ENCODE peak calls at places on chromosomes 16 and 17, in seven cellular contexts. E is uterus, J is MM.1S, H is ascending aorta, C is transverse colon, I is heart right ventricle, A is OCI-LY7. S is an unnamed sample.

GRCh38 chr17:42989726-42990652 is 8.2 kb upstream of the RPL27 start:
- DNase-seq in E (no peak), J (no peak), H (no peak), C (no peak), I (no peak), A (no peak), S (no peak)

GRCh38 chr16:49287572-49287971 is 5.9 kb upstream of the CBLN1 start:
- DNase-seq in E (no peak), J (no peak), H (no peak), C (no peak), I (no peak), A (no peak), S (no peak)

GRCh38 chr17:74919440-74920305 is 3.4 kb downstream of the USH1G start:
- DNase-seq in E (no peak), J (peak; percentile 45), H (no peak), C (no peak), I (no peak), A (no peak), S (no peak)

GRCh38 chr17:40325156-40326013 is 16.4 kb downstream of the RARA start:
- DNase-seq in E (no peak), J (peak; percentile 59), H (no peak), C (no peak), I (no peak), A (no peak), S (no peak)

GRCh38 chr16:31191697-31192428 is 10.7 kb downstream of the PYCARD start:
- DNase-seq in E (no peak), J (no peak), H (no peak), C (no peak), I (no peak), A (no peak), S (no peak)

GRCh38 chr16:89200124-89200849 is at the start of gene SLC22A31:
- DNase-seq in E (no peak), J (no peak), H (no peak), C (no peak), I (no peak), A (no peak), S (no peak)

GRCh38 chr16:50151322-50151721 is 1.8 kb upstream of the TENT4B start:
- DNase-seq in E (no peak), J (no peak), H (no peak), C (no peak), I (no peak), A (no peak), S (no peak)

GRCh38 chr16:81586421-81586820 is 141.8 kb downstream of the CMIP start:
- DNase-seq in E (no peak), J (no peak), H (no peak), C (no peak), I (no peak), A (no peak), S (no peak)

GRCh38 chr16:86509759-86510464 is 415 bp upstream of the FOXF1 start:
- DNase-seq in E (peak; percentile 65), J (no peak), H (no peak), C (peak; percentile 73), I (peak; percentile 36), A (no peak), S (no peak)

GRCh38 chr17:155576-155975 is 18.2 kb downstream of the SCGB1C2 start:
- DNase-seq in E (no peak), J (no peak), H (no peak), C (no peak), I (no peak), A (no peak), S (no peak)

GRCh38 chr17:49992191-49992932 is 2.7 kb downstream of the DLX3 start:
- DNase-seq in E (no peak), J (no peak), H (no peak), C (no peak), I (no peak), A (no peak), S (peak; percentile 55)

GRCh38 chr17:39404542-39405378 is 3.3 kb upstream of the FBXL20 start:
- DNase-seq in E (no peak), J (no peak), H (no peak), C (no peak), I (no peak), A (no peak), S (no peak)

GRCh38 chr16:23145608-23146007 is 3.6 kb downstream of the USP31 start:
- DNase-seq in E (peak; percentile 25), J (no peak), H (no peak), C (no peak), I (no peak), A (no peak), S (no peak)
- H3K4me1 ChIP-seq in E (peaks cover 28% of the 10 kb centered on the region), J (peaks cover 3% of the 10 kb centered on the region), H (peaks cover 7% of the 10 kb centered on the region), C (peaks cover 28% of the 10 kb centered on the region), I (peaks cover 43% of the 10 kb centered on the region), A (peaks cover 25% of the 10 kb centered on the region), S (peaks cover 46% of the 10 kb centered on the region)

DNA sequence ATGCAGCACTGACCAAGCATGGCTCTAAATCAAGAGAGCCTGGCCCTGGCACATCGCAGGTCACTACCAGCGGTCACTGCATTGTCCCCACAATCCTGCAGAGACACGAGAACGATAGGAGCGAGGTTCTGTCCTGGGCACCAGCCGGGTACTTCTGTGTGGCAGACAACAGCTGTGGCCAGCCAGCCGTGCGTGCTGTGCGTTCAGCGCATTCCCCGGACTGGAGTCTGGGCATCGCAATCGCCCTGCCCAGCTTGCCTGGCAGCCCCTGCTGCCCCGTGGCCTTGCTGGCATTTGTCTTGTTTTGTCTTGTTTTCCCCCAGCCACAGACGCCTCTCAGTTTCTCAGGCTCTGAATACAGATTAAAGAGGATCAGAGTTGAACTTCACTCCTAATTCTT is 33.9 kb downstream of the COTL1 start:
- DNase-seq in E (no peak), J (no peak), H (no peak), C (no peak), I (no peak), A (no peak), S (no peak)
- H3K27ac ChIP-seq in E (no peak overlapping the region), J (no peak overlapping the region), H (peak overlapping the region; percentile 51), C (no peak overlapping the region), I (no peak overlapping the region), A (no peak overlapping the region), S (no peak overlapping the region)

GRCh38 chr16:3383045-3383448 is 17.8 kb downstream of the ZSCAN32 start:
- DNase-seq in E (no peak), J (no peak), H (no peak), C (no peak), I (no peak), A (no peak), S (no peak)
- H3K9me3 ChIP-seq in E (peaks cover 78% of the 10 kb centered on the region), J (no peaks in the 10 kb centered on the region), H (peaks cover 86% of the 10 kb centered on the region), C (peaks cover 78% of the 10 kb centered on the region), I (peaks cover 20% of the 10 kb centered on the region), A (no peaks in the 10 kb centered on the region), S (peaks cover 19% of the 10 kb centered on the region)

GRCh38 chr17:81391268-81391963 is 3.8 kb upstream of the BAHCC1 start:
- DNase-seq in E (no peak), J (no peak), H (no peak), C (no peak), I (no peak), A (no peak), S (no peak)
- H3K4me1 ChIP-seq in E (peaks cover 26% of the 10 kb centered on the region), J (peaks cover 10% of the 10 kb centered on the region), H (peaks cover 16% of the 10 kb centered on the region), C (peaks cover 49% of the 10 kb centered on the region), I (peaks cover 58% of the 10 kb centered on the region), A (peaks cover 43% of the 10 kb centered on the region), S (peaks cover 7% of the 10 kb centered on the region)

DNA sequence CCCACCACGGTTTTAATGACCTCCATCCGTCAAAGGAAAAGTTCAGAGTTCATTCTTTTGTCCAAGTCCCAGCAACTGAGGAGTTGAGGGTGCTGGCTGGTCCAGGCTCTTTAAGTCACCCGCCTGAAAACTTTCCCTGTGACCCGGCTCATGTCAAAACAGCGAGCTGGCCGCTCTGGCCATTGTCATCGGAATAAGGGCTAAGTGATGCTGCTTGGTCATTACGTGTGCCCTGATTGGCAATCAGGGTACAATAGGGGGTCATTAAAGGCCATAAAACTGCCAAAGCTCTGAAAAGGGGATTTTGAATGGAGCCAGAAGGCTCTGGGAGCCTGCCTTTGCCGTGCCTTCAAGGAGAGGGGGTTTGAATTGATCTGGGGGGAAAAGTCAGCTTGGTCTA is 88.5 kb upstream of the IRX3 start:
- DNase-seq in E (no peak), J (no peak), H (no peak), C (no peak), I (no peak), A (no peak), S (no peak)
- H3K27ac ChIP-seq in E (no peak overlapping the region), J (no peak overlapping the region), H (no peak overlapping the region), C (no peak overlapping the region), I (no peak overlapping the region), A (no peak overlapping the region), S (no peak overlapping the region)

DNA sequence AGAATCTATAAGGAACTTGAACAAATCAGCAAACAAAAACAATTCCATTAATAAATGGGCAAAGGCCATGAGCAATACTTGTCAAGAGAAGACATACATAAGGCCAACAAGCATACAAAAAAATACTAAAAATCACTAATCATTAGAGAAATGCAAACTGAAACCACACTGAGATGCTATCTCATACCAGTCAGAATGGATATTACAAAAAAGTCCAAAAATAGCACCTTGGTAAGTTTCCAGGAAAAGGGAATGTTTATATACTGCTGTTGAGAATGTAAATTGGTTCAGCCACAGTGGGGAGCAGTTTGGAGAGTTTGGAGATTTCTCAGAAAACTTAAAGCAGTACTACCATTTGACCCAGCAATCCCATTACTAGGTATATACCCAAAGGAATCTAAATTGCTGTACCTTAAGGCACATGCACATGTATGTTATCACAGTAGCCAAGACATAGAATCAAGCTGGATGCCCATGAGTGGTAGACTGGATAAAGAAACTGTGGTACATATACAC is 467.7 kb downstream of the CDH11 start:
- DNase-seq in E (no peak), J (no peak), H (no peak), C (no peak), I (no peak), A (no peak), S (no peak)
- H3K9me3 ChIP-seq in E (no peaks in the 10 kb centered on the region), J (no peaks in the 10 kb centered on the region), H (no peaks in the 10 kb centered on the region), C (no peaks in the 10 kb centered on the region), I (no peaks in the 10 kb centered on the region), A (peaks cover 10% of the 10 kb centered on the region), S (no peaks in the 10 kb centered on the region)

GRCh38 chr16:29807426-29808218 is 1.3 kb downstream of the MAZ start:
- DNase-seq in E (peak; percentile 89), J (peak; percentile 88), H (peak; percentile 93), C (peak; percentile 93), I (peak; percentile 95), A (peak; percentile 90), S (peak; percentile 92)
- H3K4me1 ChIP-seq in E (peaks cover 28% of the 10 kb centered on the region), J (peaks cover 44% of the 10 kb centered on the region), H (peaks cover 18% of the 10 kb centered on the region), C (peaks cover 55% of the 10 kb centered on the region), I (peaks cover 44% of the 10 kb centered on the region), A (peaks cover 64% of the 10 kb centered on the region), S (peaks cover 38% of the 10 kb centered on the region)

GRCh38 chr16:68082596-68083238 is 2.5 kb upstream of the NFATC3 start:
- DNase-seq in E (no peak), J (no peak), H (no peak), C (no peak), I (no peak), A (no peak), S (no peak)
- H3K27ac ChIP-seq in E (peak overlapping the region; percentile 32), J (no peak overlapping the region), H (peak overlapping the region; percentile 98), C (no peak overlapping the region), I (peak overlapping the region; percentile 99), A (no peak overlapping the region), S (peak overlapping the region; percentile 93)

S was measured in tibial artery.